ENCODE peak calls at places on chromosomes 12 and 14, in seven cellular contexts. One of them, this sample, is unnamed.

GRCh38 chr14:74570696-74571095 is 41.3 kb downstream of the LTBP2 start:
- DNase-seq in endothelial cell: no peak
- DNase-seq in brain microvascular endothelial cell: no peak
- DNase-seq in heart left ventricle: peak
- DNase-seq in HCT116: no peak
- DNase-seq in mucosa of descending colon: no peak
- DNase-seq in GM12865: no peak
- DNase-seq in this sample: no peak

GRCh38 chr12:109606261-109607028 is 32.9 kb downstream of the MVK start:
- DNase-seq in heart left ventricle: peak
- DNase-seq in mucosa of descending colon: no peak
- DNase-seq in GM12865: no peak
- DNase-seq in HCT116: no peak
- DNase-seq in endothelial cell: no peak
- DNase-seq in brain microvascular endothelial cell: no peak
- DNase-seq in this sample: no peak

GRCh38 chr12:24708718-24709117 is 240.2 kb downstream of the BCAT1 start:
- DNase-seq in GM12865: no peak
- DNase-seq in heart left ventricle: no peak
- DNase-seq in HCT116: no peak
- DNase-seq in mucosa of descending colon: no peak
- DNase-seq in endothelial cell: no peak
- DNase-seq in brain microvascular endothelial cell: no peak
- DNase-seq in this sample: no peak

GRCh38 chr12:121334513-121335343 is 17.5 kb downstream of the ANAPC5 start:
- DNase-seq in GM12865: peak
- DNase-seq in mucosa of descending colon: peak
- DNase-seq in brain microvascular endothelial cell: peak
- DNase-seq in HCT116: peak
- DNase-seq in endothelial cell: peak
- DNase-seq in heart left ventricle: no peak
- DNase-seq in this sample: peak

GRCh38 chr14:71521736-71522135 is 410.5 kb upstream of the RGS6 start:
- DNase-seq in heart left ventricle: no peak
- DNase-seq in GM12865: no peak
- DNase-seq in endothelial cell: no peak
- DNase-seq in brain microvascular endothelial cell: no peak
- DNase-seq in mucosa of descending colon: no peak
- DNase-seq in HCT116: no peak
- DNase-seq in this sample: no peak

GRCh38 chr14:24231263-24232120 is 675 bp downstream of the NEDD8 start:
- DNase-seq in HCT116: no peak
- DNase-seq in brain microvascular endothelial cell: no peak
- DNase-seq in mucosa of descending colon: no peak
- DNase-seq in endothelial cell: no peak
- DNase-seq in heart left ventricle: no peak
- DNase-seq in GM12865: peak
- DNase-seq in this sample: no peak

GRCh38 chr14:89701079-89702043 is 253.2 kb downstream of the EFCAB11 start:
- DNase-seq in HCT116: peak
- DNase-seq in endothelial cell: peak
- DNase-seq in GM12865: peak
- DNase-seq in heart left ventricle: peak
- DNase-seq in brain microvascular endothelial cell: peak
- DNase-seq in mucosa of descending colon: peak
- DNase-seq in this sample: peak

GRCh38 chr14:100654814-100655795 is 67.9 kb upstream of the BEGAIN start:
- DNase-seq in heart left ventricle: no peak
- DNase-seq in GM12865: peak
- DNase-seq in HCT116: no peak
- DNase-seq in endothelial cell: peak
- DNase-seq in mucosa of descending colon: peak
- DNase-seq in brain microvascular endothelial cell: no peak
- DNase-seq in this sample: peak

GRCh38 chr12:53345486-53346195 is 9.5 kb upstream of the SP7 start:
- DNase-seq in HCT116: no peak
- DNase-seq in mucosa of descending colon: no peak
- DNase-seq in endothelial cell: peak
- DNase-seq in brain microvascular endothelial cell: peak
- DNase-seq in heart left ventricle: peak
- DNase-seq in GM12865: no peak
- DNase-seq in this sample: no peak

GRCh38 chr14:70893062-70893841 is 14.0 kb upstream of the PCNX1 start:
- DNase-seq in GM12865: no peak
- DNase-seq in HCT116: no peak
- DNase-seq in brain microvascular endothelial cell: no peak
- DNase-seq in heart left ventricle: no peak
- DNase-seq in endothelial cell: no peak
- DNase-seq in mucosa of descending colon: no peak
- DNase-seq in this sample: no peak

GRCh38 chr14:88737245-88737644 is 55.5 kb downstream of the EML5 start:
- DNase-seq in heart left ventricle: no peak
- DNase-seq in HCT116: no peak
- DNase-seq in mucosa of descending colon: no peak
- DNase-seq in brain microvascular endothelial cell: no peak
- DNase-seq in GM12865: no peak
- DNase-seq in endothelial cell: no peak
- DNase-seq in this sample: no peak

GRCh38 chr12:94147377-94147990 is 893 bp upstream of the PLXNC1 start:
- DNase-seq in brain microvascular endothelial cell: no peak
- DNase-seq in heart left ventricle: no peak
- DNase-seq in endothelial cell: no peak
- DNase-seq in mucosa of descending colon: no peak
- DNase-seq in HCT116: no peak
- DNase-seq in GM12865: peak
- DNase-seq in this sample: no peak

GRCh38 chr12:106645074-106645421 is 62.2 kb downstream of the RFX4 start:
- DNase-seq in brain microvascular endothelial cell: no peak
- DNase-seq in mucosa of descending colon: peak
- DNase-seq in endothelial cell: no peak
- DNase-seq in heart left ventricle: peak
- DNase-seq in GM12865: no peak
- DNase-seq in HCT116: no peak
- DNase-seq in this sample: no peak

GRCh38 chr14:52325126-52325525 is 11.0 kb downstream of the PTGER2 start:
- DNase-seq in GM12865: peak
- DNase-seq in HCT116: no peak
- DNase-seq in mucosa of descending colon: no peak
- DNase-seq in brain microvascular endothelial cell: no peak
- DNase-seq in heart left ventricle: no peak
- DNase-seq in endothelial cell: no peak
- DNase-seq in this sample: peak

GRCh38 chr12:34348836-34349672 is 326.8 kb downstream of the ALG10 start:
- DNase-seq in HCT116: no peak
- DNase-seq in endothelial cell: no peak
- DNase-seq in mucosa of descending colon: no peak
- DNase-seq in GM12865: no peak
- DNase-seq in heart left ventricle: no peak
- DNase-seq in brain microvascular endothelial cell: no peak
- DNase-seq in this sample: no peak

GRCh38 chr12:34346372-34347034 is 324.2 kb downstream of the ALG10 start:
- DNase-seq in mucosa of descending colon: no peak
- DNase-seq in endothelial cell: no peak
- DNase-seq in brain microvascular endothelial cell: no peak
- DNase-seq in HCT116: no peak
- DNase-seq in GM12865: no peak
- DNase-seq in heart left ventricle: no peak
- DNase-seq in this sample: no peak

GRCh38 chr12:34345801-34346200 is 323.5 kb downstream of the ALG10 start:
- DNase-seq in brain microvascular endothelial cell: no peak
- DNase-seq in endothelial cell: no peak
- DNase-seq in HCT116: no peak
- DNase-seq in mucosa of descending colon: no peak
- DNase-seq in GM12865: no peak
- DNase-seq in heart left ventricle: no peak
- DNase-seq in this sample: no peak

GRCh38 chr12:34348064-34348463 is 325.8 kb downstream of the ALG10 start:
- DNase-seq in brain microvascular endothelial cell: no peak
- DNase-seq in mucosa of descending colon: no peak
- DNase-seq in heart left ventricle: no peak
- DNase-seq in GM12865: no peak
- DNase-seq in endothelial cell: no peak
- DNase-seq in HCT116: no peak
- DNase-seq in this sample: no peak

DNA sequence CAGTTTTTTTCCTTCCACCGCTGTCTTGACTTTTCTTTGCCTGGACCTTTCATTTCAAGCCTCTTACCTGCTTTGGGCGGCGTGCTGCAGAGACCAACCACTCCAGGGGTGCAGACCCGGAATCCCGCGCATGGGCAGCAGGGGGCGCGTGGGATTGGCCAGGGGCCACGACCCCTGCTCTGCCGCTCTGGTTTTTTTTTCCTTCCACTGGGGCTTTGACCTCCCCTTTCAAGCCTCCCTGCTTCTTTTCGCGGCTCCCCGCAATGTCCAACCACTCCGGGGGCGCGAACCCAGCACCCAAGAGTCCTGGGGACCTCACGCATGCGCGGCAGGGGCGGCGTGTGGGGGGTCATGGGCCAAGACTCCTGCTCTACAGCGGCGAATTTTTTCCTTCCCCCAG is 325.1 kb downstream of the ALG10 start:
- DNase-seq in heart left ventricle: no peak
- DNase-seq in GM12865: no peak
- DNase-seq in endothelial cell: no peak
- DNase-seq in HCT116: no peak
- DNase-seq in brain microvascular endothelial cell: no peak
- DNase-seq in mucosa of descending colon: no peak
- DNase-seq in this sample: no peak
- TF ChIP-seq CTCF in heart left ventricle: no peak
- TF ChIP-seq CTCF in GM12865: no peak
- TF ChIP-seq CTCF in endothelial cell: no peak
- TF ChIP-seq CTCF in HCT116: peak
- TF ChIP-seq CTCF in brain microvascular endothelial cell: no peak
- TF ChIP-seq CTCF in mucosa of descending colon: no peak
- TF ChIP-seq CTCF in this sample: no peak

DNA sequence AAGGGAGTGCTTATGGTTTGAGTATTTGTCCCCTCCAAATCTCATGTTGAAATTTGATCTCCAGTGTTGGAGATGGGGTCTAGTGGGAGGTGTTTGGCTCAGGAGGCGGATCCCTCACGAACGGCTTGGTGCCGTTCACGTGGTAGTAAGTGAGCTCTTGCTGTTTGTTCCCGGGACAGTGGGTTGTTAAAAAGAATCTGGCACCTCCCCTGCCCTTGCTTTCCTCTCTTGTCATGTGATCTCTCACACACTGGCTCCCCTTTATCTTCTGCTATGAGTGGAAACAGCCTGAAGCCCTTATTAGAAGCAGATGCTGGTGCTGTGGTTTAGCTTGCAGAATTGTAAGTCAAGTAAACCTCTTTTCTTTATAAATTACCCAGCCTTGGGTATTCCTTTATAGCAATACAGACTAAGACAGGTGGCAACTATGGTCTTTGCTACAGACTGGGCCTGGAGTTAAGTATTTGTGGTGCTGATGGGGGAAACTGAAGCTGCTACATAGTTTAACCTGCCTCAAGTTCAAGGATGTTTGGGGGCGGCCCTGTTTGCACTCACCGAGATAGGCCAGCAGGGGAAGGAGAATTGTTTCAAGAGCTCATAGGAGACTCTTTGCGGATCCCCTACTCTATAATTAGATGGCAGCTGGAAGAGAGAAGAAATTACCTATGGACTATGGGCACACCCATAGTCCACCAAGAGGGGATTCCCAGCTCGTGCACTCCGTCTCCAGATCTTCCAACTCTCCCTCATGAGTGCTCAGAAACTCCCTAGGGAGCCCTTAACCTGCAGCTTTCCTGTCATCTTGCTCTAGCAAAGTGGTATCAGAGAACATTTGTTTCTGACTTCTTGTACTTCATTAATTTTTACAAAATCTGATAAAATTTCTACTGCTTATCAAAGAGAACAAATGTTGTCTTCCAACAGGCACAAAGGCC is 164.6 kb downstream of the SLC15A5 start:
- DNase-seq in endothelial cell: no peak
- DNase-seq in mucosa of descending colon: no peak
- DNase-seq in heart left ventricle: no peak
- DNase-seq in HCT116: no peak
- DNase-seq in GM12865: no peak
- DNase-seq in brain microvascular endothelial cell: no peak
- DNase-seq in this sample: no peak
- TF ChIP-seq CTCF in endothelial cell: no peak
- TF ChIP-seq CTCF in mucosa of descending colon: no peak
- TF ChIP-seq CTCF in heart left ventricle: no peak
- TF ChIP-seq CTCF in HCT116: peak
- TF ChIP-seq CTCF in GM12865: no peak
- TF ChIP-seq CTCF in brain microvascular endothelial cell: no peak
- TF ChIP-seq CTCF in this sample: no peak

DNA sequence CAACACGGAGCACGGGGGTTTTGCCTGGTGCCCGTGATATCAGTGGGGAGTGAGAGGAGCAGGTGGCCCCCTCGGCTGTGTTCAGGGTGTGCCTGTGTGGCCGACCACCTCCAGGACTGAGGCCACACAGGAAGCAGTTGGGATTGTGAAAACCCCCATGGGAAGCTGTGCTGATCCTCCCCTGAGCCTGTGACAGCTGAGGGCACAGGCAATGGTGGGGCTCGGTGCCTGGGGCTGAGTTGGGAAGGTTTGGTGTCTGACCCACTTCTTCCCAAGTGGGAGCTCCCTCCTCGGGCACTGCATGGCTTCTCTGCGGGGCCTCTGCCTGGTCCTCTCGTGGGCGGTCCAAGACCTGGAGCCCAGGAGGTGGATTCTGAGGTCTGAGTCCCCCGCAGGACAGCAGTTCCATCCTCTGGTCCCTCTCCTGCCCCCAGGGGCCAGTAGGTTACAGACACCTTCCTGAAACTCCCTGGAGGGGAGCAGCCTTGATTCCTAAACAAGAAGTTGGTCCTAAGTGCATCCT is 17.9 kb downstream of the PACS2 start:
- DNase-seq in brain microvascular endothelial cell: no peak
- DNase-seq in mucosa of descending colon: no peak
- DNase-seq in heart left ventricle: no peak
- DNase-seq in endothelial cell: no peak
- DNase-seq in HCT116: no peak
- DNase-seq in GM12865: no peak
- DNase-seq in this sample: no peak
- TF ChIP-seq CTCF in brain microvascular endothelial cell: no peak
- TF ChIP-seq CTCF in mucosa of descending colon: no peak
- TF ChIP-seq CTCF in heart left ventricle: no peak
- TF ChIP-seq CTCF in endothelial cell: no peak
- TF ChIP-seq CTCF in HCT116: no peak
- TF ChIP-seq CTCF in GM12865: no peak
- TF ChIP-seq CTCF in this sample: no peak

DNA sequence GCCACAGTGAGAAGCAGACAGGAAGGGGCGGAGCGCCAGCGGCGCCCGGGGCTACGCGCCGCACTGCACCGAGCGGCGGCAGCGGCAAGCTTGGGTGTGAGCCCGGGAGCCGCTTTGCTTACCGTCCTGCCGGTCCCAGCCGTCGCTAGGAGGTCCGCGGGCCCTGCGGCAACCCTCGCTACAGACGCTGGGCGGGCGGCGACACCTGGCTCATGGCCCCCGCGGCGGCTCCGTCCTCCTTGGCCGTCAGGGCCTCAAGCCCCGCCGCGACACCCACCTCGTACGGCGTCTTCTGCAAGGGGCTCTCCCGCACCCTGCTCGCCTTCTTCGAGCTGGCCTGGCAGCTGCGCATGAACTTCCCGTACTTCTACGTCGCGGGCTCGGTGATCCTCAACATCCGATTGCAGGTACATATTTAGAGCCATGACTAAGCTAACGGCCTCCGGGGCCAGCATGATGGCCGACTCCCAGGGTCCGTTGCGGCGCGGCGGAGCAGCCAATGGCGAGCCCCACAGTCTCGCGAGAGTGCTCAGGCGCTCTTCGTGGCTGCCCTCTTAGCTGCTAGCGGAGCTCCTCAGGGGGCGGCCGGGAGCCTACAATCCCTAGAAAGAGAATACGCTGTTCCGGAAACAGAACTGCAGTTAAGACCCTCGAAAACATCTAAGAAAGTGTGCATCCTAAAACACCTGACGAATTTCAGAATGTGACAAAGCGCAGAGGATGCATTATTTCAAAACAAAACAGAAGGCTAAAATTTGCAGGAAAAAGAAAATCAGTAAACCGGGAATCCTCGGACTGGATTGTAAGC is at the start of gene SMIM10L1:
- DNase-seq in endothelial cell: peak
- DNase-seq in heart left ventricle: peak
- DNase-seq in brain microvascular endothelial cell: peak
- DNase-seq in mucosa of descending colon: peak
- DNase-seq in GM12865: peak
- DNase-seq in HCT116: peak
- DNase-seq in this sample: peak
- TF ChIP-seq CTCF in endothelial cell: no peak
- TF ChIP-seq CTCF in heart left ventricle: no peak
- TF ChIP-seq CTCF in brain microvascular endothelial cell: peak
- TF ChIP-seq CTCF in mucosa of descending colon: no peak
- TF ChIP-seq CTCF in GM12865: peak
- TF ChIP-seq CTCF in HCT116: no peak
- TF ChIP-seq CTCF in this sample: no peak